ENCODE peak calls at places on chromosomes 11 and 22, in four cellular contexts. One of them, this sample, is unnamed.

GRCh38 chr11:297666-298405 is 1.5 kb downstream of the IFITM5 start:
- DNase-seq in GM12878: no peak
- DNase-seq in HepG2: peak
- DNase-seq in GM12892: no peak
- DNase-seq in this sample: no peak

GRCh38 chr22:46373166-46373565 is 37.7 kb downstream of the TRMU start:
- DNase-seq in GM12878: no peak
- DNase-seq in HepG2: no peak
- DNase-seq in GM12892: no peak
- DNase-seq in this sample: no peak

GRCh38 chr11:7591992-7592391 is 78.2 kb downstream of the PPFIBP2 start:
- DNase-seq in GM12878: no peak
- DNase-seq in HepG2: no peak
- DNase-seq in GM12892: no peak
- DNase-seq in this sample: no peak

GRCh38 chr11:122754553-122755322 is 83.6 kb upstream of the CRTAM start:
- DNase-seq in GM12878: no peak
- DNase-seq in HepG2: peak
- DNase-seq in GM12892: no peak
- DNase-seq in this sample: no peak

GRCh38 chr11:46346886-46347636 is at the start of gene DGKZ:
- DNase-seq in GM12878: no peak
- DNase-seq in HepG2: peak
- DNase-seq in GM12892: peak
- DNase-seq in this sample: peak

GRCh38 chr11:15800121-15800800 is 556.1 kb downstream of the SOX6 start:
- DNase-seq in GM12878: no peak
- DNase-seq in HepG2: no peak
- DNase-seq in GM12892: no peak
- DNase-seq in this sample: no peak

GRCh38 chr11:128498846-128499245 is 88.5 kb downstream of the ETS1 start:
- DNase-seq in GM12878: no peak
- DNase-seq in HepG2: no peak
- DNase-seq in GM12892: no peak
- DNase-seq in this sample: no peak

GRCh38 chr11:4084406-4084805 is 10.2 kb upstream of the RRM1 start:
- DNase-seq in GM12878: no peak
- DNase-seq in HepG2: no peak
- DNase-seq in GM12892: no peak
- DNase-seq in this sample: no peak

GRCh38 chr11:95419915-95420314 is 188.9 kb upstream of the SESN3 start:
- DNase-seq in GM12878: no peak
- DNase-seq in HepG2: no peak
- DNase-seq in GM12892: no peak
- DNase-seq in this sample: no peak

GRCh38 chr22:46604306-46604690 is 15.9 kb upstream of the GRAMD4 start:
- DNase-seq in GM12878: peak
- DNase-seq in HepG2: no peak
- DNase-seq in GM12892: no peak
- DNase-seq in this sample: peak

GRCh38 chr11:119976805-119977583 is 160.9 kb downstream of the TRIM29 start:
- DNase-seq in GM12878: no peak
- DNase-seq in HepG2: no peak
- DNase-seq in GM12892: no peak
- DNase-seq in this sample: no peak

DNA sequence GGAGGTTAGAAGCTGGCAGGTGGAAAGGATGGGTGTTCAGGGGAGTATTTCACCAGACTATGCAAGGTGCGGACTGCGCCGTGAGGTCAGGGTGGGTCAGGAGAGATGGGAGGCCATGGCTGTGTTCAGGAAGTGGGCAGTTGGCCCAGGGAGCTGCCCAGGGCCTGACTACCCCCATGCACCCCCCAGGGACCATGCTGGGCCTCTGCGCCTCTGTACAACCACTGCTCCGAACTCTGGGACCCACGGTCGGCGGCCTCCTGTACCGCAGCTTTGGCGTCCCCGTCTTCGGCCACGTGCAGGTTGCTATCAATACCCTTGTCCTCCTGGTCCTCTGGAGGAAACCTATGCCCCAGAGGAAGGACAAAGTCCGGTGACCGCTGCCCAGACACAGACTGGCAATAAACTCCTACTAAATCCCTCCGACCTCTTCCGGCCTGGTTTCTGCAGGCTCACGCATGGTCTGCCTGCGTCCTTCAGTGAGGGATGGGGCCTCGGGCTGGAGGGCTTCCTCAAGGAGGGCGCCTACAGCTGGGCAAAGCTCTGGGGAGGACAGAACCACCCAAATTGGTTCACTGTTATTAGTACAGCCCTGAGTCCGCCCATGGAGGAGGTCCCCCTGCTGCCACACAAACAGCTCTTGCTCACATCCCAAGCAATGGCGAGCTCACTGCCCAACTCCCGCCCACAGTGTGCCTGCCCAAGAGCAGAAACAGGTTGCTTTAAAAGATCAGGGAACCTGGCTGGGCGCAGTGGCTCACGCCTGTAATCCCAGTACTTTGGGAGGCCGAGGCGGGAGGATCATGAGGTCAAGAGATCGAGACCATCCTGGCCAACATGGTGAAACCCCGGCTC is 4.2 kb downstream of the PHLDA2 start:
- DNase-seq in GM12878: no peak
- DNase-seq in HepG2: no peak
- DNase-seq in GM12892: no peak
- DNase-seq in this sample: no peak
- TF ChIP-seq TAF1 in GM12878: no peak
- TF ChIP-seq TAF1 in HepG2: no peak
- TF ChIP-seq TAF1 in GM12892: no peak
- TF ChIP-seq TAF1 in this sample: no peak

GRCh38 chr11:61972796-61973602 is 5.6 kb upstream of the FTH1 start:
- DNase-seq in GM12878: no peak
- DNase-seq in HepG2: peak
- DNase-seq in GM12892: no peak
- DNase-seq in this sample: no peak
- TF ChIP-seq POLR2AphosphoS5 in GM12878: no peak
- TF ChIP-seq POLR2AphosphoS5 in HepG2: no peak
- TF ChIP-seq POLR2AphosphoS5 in GM12892: no peak
- TF ChIP-seq POLR2AphosphoS5 in this sample: no peak

GRCh38 chr11:45209480-45209879 is 63.0 kb downstream of the PRDM11 start:
- DNase-seq in GM12878: no peak
- DNase-seq in HepG2: no peak
- DNase-seq in GM12892: no peak
- DNase-seq in this sample: no peak

GRCh38 chr11:45211732-45212131 is 65.3 kb downstream of the PRDM11 start:
- DNase-seq in GM12878: no peak
- DNase-seq in HepG2: no peak
- DNase-seq in GM12892: no peak
- DNase-seq in this sample: no peak

GRCh38 chr11:45210846-45211245 is 64.4 kb downstream of the PRDM11 start:
- DNase-seq in GM12878: no peak
- DNase-seq in HepG2: no peak
- DNase-seq in GM12892: no peak
- DNase-seq in this sample: no peak

GRCh38 chr11:45209000-45209399 is 62.6 kb downstream of the PRDM11 start:
- DNase-seq in GM12878: no peak
- DNase-seq in HepG2: no peak
- DNase-seq in GM12892: no peak
- DNase-seq in this sample: no peak

GRCh38 chr11:45209904-45210699 is 63.7 kb downstream of the PRDM11 start:
- DNase-seq in GM12878: no peak
- DNase-seq in HepG2: no peak
- DNase-seq in GM12892: no peak
- DNase-seq in this sample: no peak
- TF ChIP-seq POLR2A in GM12878: no peak
- TF ChIP-seq POLR2A in HepG2: no peak
- TF ChIP-seq POLR2A in GM12892: no peak
- TF ChIP-seq POLR2A in this sample: no peak

DNA sequence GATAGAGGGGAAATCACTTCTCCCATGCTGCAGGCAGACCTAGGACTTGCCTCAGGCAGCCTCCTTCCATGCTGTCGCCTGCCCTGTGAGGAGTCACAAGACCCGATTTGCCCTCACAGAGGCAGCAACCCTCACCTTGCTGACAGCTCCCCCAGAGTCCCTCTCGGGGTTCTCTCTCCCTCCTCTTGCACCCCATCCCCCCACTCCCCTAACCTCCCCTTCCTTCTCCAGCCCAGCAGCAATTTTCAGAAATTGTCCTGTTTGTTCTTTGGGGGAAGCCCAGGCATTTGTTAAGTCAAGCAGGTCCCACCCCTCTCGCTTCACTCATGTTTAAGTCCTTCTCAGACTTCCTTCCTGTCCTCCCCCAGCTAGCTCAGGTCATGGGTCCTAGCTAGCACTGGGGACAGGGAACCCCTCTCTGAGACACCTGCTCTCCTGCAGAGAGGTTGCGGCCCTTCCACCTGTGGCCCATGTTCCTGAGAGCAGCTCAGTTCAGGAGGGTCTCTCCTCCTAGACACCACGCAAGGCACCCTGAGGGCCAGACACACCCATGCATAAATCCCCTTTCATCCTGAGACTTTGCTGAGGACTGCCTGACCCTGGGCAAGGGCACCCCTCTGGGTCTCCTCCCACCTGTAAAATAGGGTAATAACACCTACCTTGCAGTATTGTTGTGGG is 6.3 kb upstream of the FXYD2 start:
- DNase-seq in GM12878: no peak
- DNase-seq in HepG2: no peak
- DNase-seq in GM12892: no peak
- DNase-seq in this sample: no peak
- TF ChIP-seq TAF1 in GM12878: no peak
- TF ChIP-seq TAF1 in HepG2: no peak
- TF ChIP-seq TAF1 in GM12892: no peak
- TF ChIP-seq TAF1 in this sample: no peak

GRCh38 chr11:72629266-72629665 is 45.0 kb downstream of the PDE2A start:
- DNase-seq in GM12878: no peak
- DNase-seq in HepG2: no peak
- DNase-seq in GM12892: no peak
- DNase-seq in this sample: no peak
- TF ChIP-seq POLR2AphosphoS5 in GM12878: no peak
- TF ChIP-seq POLR2AphosphoS5 in HepG2: no peak
- TF ChIP-seq POLR2AphosphoS5 in GM12892: no peak
- TF ChIP-seq POLR2AphosphoS5 in this sample: no peak